ENCODE peak calls at places on chromosomes 1 and 21, in six cellular contexts. R is adipocyte, N is IMR-90, P is suprapubic skin, X is heart right ventricle, Q is HAP-1. I is an unnamed sample.

GRCh38 chr1:69700770-69701169 is 133.0 kb downstream of the LRRC7 start:
- DNase-seq in Q (peak; percentile 45), P (no peak), N (peak; percentile 1), X (no peak), R (peak; percentile 4), I (no peak)

GRCh38 chr21:36211660-36212512 is 55.3 kb downstream of the DOP1B start:
- DNase-seq in N (peak; percentile 93), Q (no peak), X (no peak), R (peak; percentile 65), P (no peak), I (no peak)

GRCh38 chr1:173206816-173207595 is at the start of gene TNFSF4:
- DNase-seq in R (no peak), P (no peak), X (no peak), N (peak; percentile 43), Q (no peak), I (peak; percentile 56)

GRCh38 chr1:109441105-109441504 is 14.9 kb upstream of the PSMA5 start:
- DNase-seq in P (no peak), X (no peak), Q (no peak), N (peak; percentile 43), R (peak; percentile 74), I (no peak)

GRCh38 chr1:183227963-183228649 is 42.0 kb downstream of the LAMC2 start:
- DNase-seq in P (no peak), X (peak; percentile 45), R (peak; percentile 72), N (peak; percentile 41), Q (peak; percentile 57), I (peak; percentile 82)

GRCh38 chr1:103309761-103310160 is 201.4 kb upstream of the COL11A1 start:
- DNase-seq in N (no peak), X (no peak), R (no peak), Q (no peak), P (no peak), I (no peak)

GRCh38 chr1:240468616-240469015 is 143.3 kb downstream of the GREM2 start:
- DNase-seq in X (no peak), P (no peak), Q (no peak), R (no peak), N (peak; percentile 28), I (peak; percentile 42)

GRCh38 chr1:88801575-88802208 is 89.7 kb downstream of the GTF2B start:
- DNase-seq in Q (no peak), N (peak; percentile 42), P (no peak), R (no peak), X (no peak), I (no peak)

GRCh38 chr1:157147906-157148717 is 9.9 kb upstream of the ETV3 start:
- DNase-seq in N (peak; percentile 43), R (no peak), Q (peak; percentile 73), P (no peak), X (no peak), I (no peak)

GRCh38 chr1:199780948-199781347 is 246.6 kb upstream of the NR5A2 start:
- DNase-seq in R (peak; percentile 49), N (peak; percentile 70), P (no peak), Q (no peak), X (no peak), I (no peak)

GRCh38 chr1:91166106-91166712 is 144.4 kb upstream of the ZNF644 start:
- DNase-seq in P (no peak), N (peak; percentile 56), X (peak; percentile 36), R (peak; percentile 78), Q (peak; percentile 68), I (peak; percentile 84)

GRCh38 chr1:228006034-228006792 is 585 bp upstream of the WNT3A start:
- DNase-seq in P (peak; percentile 63), Q (no peak), R (no peak), N (no peak), X (peak; percentile 3), I (no peak)

GRCh38 chr1:180926164-180926981 is 13.7 kb downstream of the KIAA1614 start:
- DNase-seq in Q (no peak), N (peak; percentile 43), X (peak; percentile 75), R (peak; percentile 65), P (no peak), I (peak; percentile 92)

GRCh38 chr1:212213754-212214153 is 71.5 kb upstream of the PPP2R5A start:
- DNase-seq in N (no peak), R (no peak), X (no peak), P (no peak), Q (no peak), I (no peak)

GRCh38 chr1:25107643-25108010 is 124.7 kb downstream of the SYF2 start:
- DNase-seq in R (peak; percentile 33), N (peak; percentile 57), Q (no peak), P (no peak), X (no peak), I (no peak)

GRCh38 chr1:35887508-35887907 is 4.5 kb downstream of the AGO1 start:
- DNase-seq in N (no peak), Q (no peak), R (no peak), X (no peak), P (no peak), I (no peak)

GRCh38 chr1:50829010-50829958 is 130.8 kb downstream of the FAF1 start:
- DNase-seq in N (no peak), X (no peak), Q (no peak), R (no peak), P (no peak), I (no peak)

GRCh38 chr21:29078884-29079765 is 5.7 kb upstream of the CCT8 start:
- DNase-seq in P (no peak), X (no peak), R (no peak), N (no peak), Q (no peak), I (no peak)

GRCh38 chr1:101733340-101733739 is 263.4 kb downstream of the OLFM3 start:
- DNase-seq in R (no peak), Q (no peak), N (no peak), X (no peak), P (no peak), I (no peak)

GRCh38 chr21:38820471-38821239 is 14.9 kb downstream of the ETS2 start:
- DNase-seq in P (no peak), R (no peak), N (no peak), Q (no peak), X (no peak), I (no peak)

GRCh38 chr1:93313026-93313425 is 32.7 kb upstream of the DR1 start:
- DNase-seq in P (no peak), X (no peak), R (no peak), Q (no peak), N (no peak), I (no peak)

GRCh38 chr1:185375583-185375982 is 58.5 kb upstream of the IVNS1ABP start:
- DNase-seq in N (no peak), X (no peak), P (no peak), R (no peak), Q (no peak), I (peak; percentile 50)

GRCh38 chr1:41735139-41735538 is 183.6 kb downstream of the HIVEP3 start:
- DNase-seq in N (no peak), P (no peak), Q (no peak), X (no peak), R (no peak), I (no peak)

GRCh38 chr1:160375788-160376524 is 9.1 kb downstream of the NHLH1 start:
- DNase-seq in X (no peak), P (no peak), Q (peak; percentile 33), R (no peak), N (no peak), I (no peak)

GRCh38 chr1:175376194-175376593 is 183.6 kb upstream of the KIAA0040 start:
- DNase-seq in X (no peak), P (no peak), Q (peak; percentile 6), N (no peak), R (peak; percentile 2), I (no peak)

DNA sequence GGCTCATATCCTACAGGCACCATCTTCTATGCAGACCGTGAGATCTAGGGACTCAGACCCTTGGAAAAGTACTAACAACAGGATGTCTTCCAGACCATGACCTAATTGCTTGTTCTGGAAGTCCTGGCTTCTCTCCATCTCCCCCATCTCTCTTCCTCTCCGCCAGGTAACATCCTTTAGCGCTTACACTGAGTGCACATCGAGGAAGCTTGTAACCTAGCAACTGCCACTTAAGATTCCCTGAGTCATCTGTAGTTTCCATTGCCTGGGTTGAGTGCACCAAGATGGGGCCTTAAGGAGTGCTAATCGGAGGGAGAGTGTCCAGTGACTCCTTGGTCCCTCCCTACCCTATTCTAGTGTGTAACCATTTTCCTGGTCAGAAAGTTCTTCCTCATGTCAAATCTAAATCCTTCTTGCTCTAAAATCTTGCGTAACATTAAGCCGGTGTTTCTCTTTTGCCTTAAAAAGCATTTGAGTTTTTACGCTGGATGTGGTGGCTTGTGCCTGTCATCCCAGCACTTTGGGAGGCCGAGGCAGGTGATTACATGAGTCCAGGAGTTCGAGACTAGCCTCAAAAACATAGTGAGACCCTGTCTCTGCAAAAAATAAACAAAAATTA is 9.7 kb downstream of the KLHDC8A start:
- DNase-seq in R (no peak), Q (no peak), P (no peak), N (no peak), X (no peak), I (no peak)
- H3K4me3 ChIP-seq in R (no peak overlapping the region), Q (no peak overlapping the region), P (no peak overlapping the region), N (no peak overlapping the region), X (no peak overlapping the region), I (no peak overlapping the region)

DNA sequence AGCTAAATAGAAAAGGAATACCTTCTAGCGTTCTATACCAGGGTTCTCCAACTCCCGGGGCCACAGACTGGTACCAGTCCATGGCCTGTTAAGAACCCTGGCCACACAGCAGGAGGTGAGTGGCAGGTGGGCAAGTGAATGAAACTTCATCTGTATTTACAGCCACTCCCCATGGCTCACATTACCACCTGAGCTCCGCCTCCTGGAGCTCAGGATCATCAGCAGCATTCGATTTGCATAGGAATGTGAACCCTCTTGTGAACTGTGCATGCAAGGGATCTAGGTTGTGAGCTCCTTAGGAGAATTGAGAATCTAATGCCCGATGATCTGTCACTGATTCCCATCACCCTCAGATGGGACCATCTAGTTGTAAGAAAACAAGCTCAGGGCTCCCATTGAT is 107.3 kb downstream of the KAZN start:
- DNase-seq in Q (no peak), P (no peak), R (no peak), X (no peak), N (no peak), I (no peak)
- H3K9me3 ChIP-seq in Q (no peaks in the 10 kb centered on the region), P (no peaks in the 10 kb centered on the region), R (peaks cover 4% of the 10 kb centered on the region), X (no peaks in the 10 kb centered on the region), N (no peaks in the 10 kb centered on the region), I (no peaks in the 10 kb centered on the region)

GRCh38 chr21:34883501-34884271 is 165.4 kb downstream of the RUNX1 start:
- DNase-seq in X (no peak), N (no peak), Q (no peak), R (peak; percentile 47), P (no peak), I (no peak)
- H3K27me3 ChIP-seq in X (peaks cover 58% of the 10 kb centered on the region), N (no peaks in the 10 kb centered on the region), Q (no peaks in the 10 kb centered on the region), R (no peaks in the 10 kb centered on the region), P (peaks cover 15% of the 10 kb centered on the region), I (no peaks in the 10 kb centered on the region)

GRCh38 chr1:78247079-78247478 is 201.3 kb downstream of the GIPC2 start:
- DNase-seq in R (no peak), P (no peak), X (no peak), Q (no peak), N (no peak), I (no peak)
- H3K4me3 ChIP-seq in R (no peak overlapping the region), P (no peak overlapping the region), X (no peak overlapping the region), Q (no peak overlapping the region), N (no peak overlapping the region), I (no peak overlapping the region)